ENCODE peak calls at places on chromosomes 4 and X, in four cellular contexts. T, E, V and W are unnamed samples.

GRCh38 chrX:85963736-85964135 is 83.6 kb downstream of the CHM start:
- DNase-seq in V (peak; percentile 35), E (no peak), T (peak; percentile 23), W (no peak)

GRCh38 chr4:61831987-61832386 is 631.9 kb downstream of the ADGRL3 start:
- DNase-seq in E (no peak), V (no peak), T (no peak), W (no peak)

GRCh38 chrX:9609987-9610386 is 145.1 kb downstream of the TBL1X start:
- DNase-seq in E (no peak), V (no peak), T (no peak), W (no peak)

GRCh38 chr4:100841911-100842310 is 324.1 kb upstream of the EMCN start:
- DNase-seq in T (no peak), E (no peak), V (no peak), W (no peak)

GRCh38 chrX:155216179-155216939 is at the start of gene VBP1:
- DNase-seq in V (peak; percentile 94), E (peak; percentile 71), T (peak; percentile 92), W (peak; percentile 71)

GRCh38 chrX:26915064-26915463 is 548.1 kb downstream of the PPP4R3C start:
- DNase-seq in E (peak; percentile 40), T (no peak), V (no peak), W (no peak)

GRCh38 chrX:136623400-136623799 is 24.6 kb upstream of the CD40LG start:
- DNase-seq in V (no peak), T (no peak), E (no peak), W (no peak)

GRCh38 chrX:9555354-9555753 is 90.5 kb downstream of the TBL1X start:
- DNase-seq in E (no peak), T (no peak), V (no peak), W (no peak)

GRCh38 chr4:60296381-60296780 is 903.7 kb upstream of the ADGRL3 start:
- DNase-seq in E (no peak), T (no peak), V (no peak), W (no peak)

GRCh38 chrX:139759637-139760036 is 51.7 kb upstream of the MCF2 start:
- DNase-seq in T (no peak), V (no peak), E (no peak), W (no peak)

GRCh38 chr4:119750771-119751170 is 122.2 kb upstream of the PDE5A start:
- DNase-seq in E (no peak), V (no peak), T (no peak), W (no peak)

GRCh38 chrX:23817979-23818336 is 35.0 kb downstream of the SAT1 start:
- DNase-seq in E (no peak), V (no peak), T (no peak), W (no peak)

GRCh38 chr4:170868191-170868590 is 778.4 kb upstream of the AADAT start:
- DNase-seq in T (no peak), E (peak; percentile 54), V (no peak), W (no peak)

GRCh38 chrX:67346667-67347066 is 197.2 kb upstream of the AR start:
- DNase-seq in E (no peak), T (no peak), V (no peak), W (no peak)

GRCh38 chr4:81136161-81136910 is 78.7 kb downstream of the PRKG2 start:
- DNase-seq in E (no peak), V (no peak), T (peak; percentile 85), W (no peak)

GRCh38 chr4:106395582-106395981 is 27.0 kb upstream of the GIMD1 start:
- DNase-seq in V (no peak), T (no peak), E (no peak), W (no peak)

GRCh38 chr4:37890501-37891220 is at the start of gene TBC1D1:
- DNase-seq in T (no peak), E (no peak), V (peak; percentile 77), W (peak; percentile 19)

GRCh38 chr4:77911091-77911490 is 48.5 kb downstream of the MRPL1 start:
- DNase-seq in T (no peak), E (no peak), V (no peak), W (no peak)

GRCh38 chr4:183789657-183790056 is 115.5 kb upstream of the STOX2 start:
- DNase-seq in E (no peak), V (no peak), T (no peak), W (no peak)

GRCh38 chrX:63719633-63720032 is 65.4 kb downstream of the ARHGEF9 start:
- DNase-seq in T (no peak), E (no peak), V (no peak), W (no peak)

GRCh38 chr4:8280158-8280875 is 10.8 kb downstream of the HTRA3 start:
- DNase-seq in V (no peak), T (no peak), E (no peak), W (no peak)

GRCh38 chr4:77852892-77853495 is 9.6 kb upstream of the MRPL1 start:
- DNase-seq in T (no peak), V (no peak), E (no peak), W (no peak)

GRCh38 chrX:70454441-70455365 is 10.1 kb downstream of the DLG3 start:
- DNase-seq in V (peak; percentile 58), T (no peak), E (peak; percentile 59), W (peak; percentile 88)

GRCh38 chr4:145623831-145624230 is 4.6 kb downstream of the MMAA start:
- DNase-seq in E (no peak), T (no peak), V (no peak), W (no peak)

GRCh38 chr4:43837171-43837570 is 611.4 kb downstream of the KCTD8 start:
- DNase-seq in V (no peak), T (no peak), E (no peak), W (no peak)

GRCh38 chrX:110965409-110965808 is 130.6 kb upstream of the PAK3 start:
- DNase-seq in E (no peak), V (no peak), T (no peak), W (no peak)

GRCh38 chr4:1749826-1750225 is 28.5 kb downstream of the TACC3 start:
- DNase-seq in E (no peak), T (no peak), V (no peak), W (no peak)

GRCh38 chr4:143382539-143382938 is 45.9 kb downstream of the GAB1 start:
- DNase-seq in E (no peak), V (no peak), T (no peak), W (no peak)

GRCh38 chr4:121789960-121790829 is 10.9 kb upstream of the EXOSC9 start:
- DNase-seq in V (no peak), T (no peak), E (peak; percentile 39), W (no peak)

GRCh38 chr4:176641237-176641636 is 151.5 kb downstream of the VEGFC start:
- DNase-seq in V (no peak), T (no peak), E (no peak), W (no peak)

GRCh38 chr4:112766422-112766821 is 129.5 kb downstream of the LARP7 start:
- DNase-seq in T (peak; percentile 4), V (no peak), E (no peak), W (no peak)

GRCh38 chr4:77701111-77701510 is 95.5 kb downstream of the CXCL13 start:
- DNase-seq in T (no peak), E (no peak), V (no peak), W (no peak)

GRCh38 chr4:153521995-153522799 is 56.0 kb downstream of the TMEM131L start:
- DNase-seq in E (no peak), V (no peak), T (no peak), W (no peak)

GRCh38 chrX:133961046-133961445 is 24.3 kb downstream of the GPC3 start:
- DNase-seq in T (no peak), E (no peak), V (no peak), W (no peak)

GRCh38 chr4:106258145-106259045 is 57.6 kb downstream of the TBCK start:
- DNase-seq in V (no peak), T (no peak), E (no peak), W (no peak)

GRCh38 chrX:96183843-96184242 is 500.8 kb upstream of the DIAPH2 start:
- DNase-seq in T (no peak), V (no peak), E (no peak), W (no peak)

GRCh38 chrX:87517571-87518141 is at the start of gene KLHL4:
- DNase-seq in V (peak; percentile 29), T (no peak), E (peak; percentile 33), W (peak; percentile 18)

DNA sequence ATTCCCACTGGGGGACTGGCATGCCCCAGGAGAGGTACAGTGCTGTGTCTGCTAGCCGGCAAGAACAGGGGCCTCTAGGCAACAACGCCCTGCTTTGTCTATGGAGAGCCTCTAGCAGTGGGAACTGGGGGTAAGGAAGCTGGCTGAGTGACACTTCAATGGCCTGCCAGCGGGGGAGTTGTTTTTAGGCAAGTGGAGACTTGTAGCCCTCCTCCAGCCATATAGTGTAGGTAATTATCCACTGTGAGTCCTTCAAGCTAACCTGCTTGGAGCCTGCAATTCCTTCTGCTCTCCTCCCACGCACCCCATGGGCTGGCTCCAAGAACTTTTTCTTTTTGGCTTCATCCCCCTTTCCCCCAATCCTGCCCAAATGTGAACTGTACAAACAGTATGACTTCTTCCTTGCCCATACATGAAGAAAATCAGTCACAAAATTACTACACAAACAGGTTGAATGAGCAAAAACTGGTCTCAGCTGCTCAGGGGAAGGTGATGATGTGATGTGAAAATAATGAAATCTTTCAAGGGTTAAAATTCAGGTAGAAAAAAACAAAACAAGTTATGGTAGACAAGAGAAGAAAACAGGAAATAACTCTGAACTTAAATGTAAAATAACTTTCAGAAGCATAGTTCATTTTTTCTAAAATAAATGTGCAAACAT is 33.1 kb downstream of the LEF1 start:
- DNase-seq in T (no peak), E (no peak), V (no peak), W (no peak)
- TF ChIP-seq CTCF in T (no peak), E (no peak), V (no peak), W (no peak)

GRCh38 chrX:39556056-39556455 is 541.7 kb downstream of the BCOR start:
- DNase-seq in E (no peak), V (no peak), T (no peak), W (no peak)
- TF ChIP-seq CTCF in E (no peak), V (no peak), T (no peak), W (no peak)

GRCh38 chr4:22676058-22676457 is 16.7 kb upstream of the GBA3 start:
- DNase-seq in V (no peak), E (no peak), T (no peak), W (no peak)
- TF ChIP-seq CTCF in V (no peak), E (no peak), T (no peak), W (no peak)

DNA sequence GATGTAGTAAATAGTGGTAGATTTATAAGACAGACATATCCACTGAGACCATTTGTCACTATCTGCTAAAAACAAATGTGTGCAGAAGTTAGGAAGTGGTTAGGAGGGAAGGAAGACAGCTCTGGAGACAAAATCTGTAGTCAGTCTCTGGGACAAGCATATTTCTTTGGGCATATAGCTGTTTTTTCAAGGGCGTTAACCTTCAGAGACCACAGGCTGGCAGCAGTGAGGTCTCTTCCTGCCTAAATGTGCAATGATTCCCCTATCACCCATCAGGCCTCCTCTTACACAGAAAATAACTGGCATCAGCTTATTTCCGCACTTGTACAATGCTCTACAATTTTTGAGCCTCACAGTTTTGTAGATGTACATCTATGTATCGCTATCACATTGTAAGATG is 6.5 kb downstream of the TMEM150C start:
- DNase-seq in V (no peak), E (no peak), T (no peak), W (no peak)
- TF ChIP-seq CTCF in V (no peak), E (peak; percentile 24), T (no peak), W (peak; percentile 15)

GRCh38 chr4:186240848-186241491 is 13.7 kb downstream of the KLKB1 start:
- DNase-seq in T (no peak), V (no peak), E (no peak), W (no peak)

GRCh38 chr4:186243331-186243730 is 16.0 kb downstream of the KLKB1 start:
- DNase-seq in T (no peak), E (no peak), V (no peak), W (no peak)

GRCh38 chr4:186241616-186242015 is 14.3 kb downstream of the KLKB1 start:
- DNase-seq in V (no peak), T (no peak), E (no peak), W (no peak)

GRCh38 chr4:186236126-186236525 is 8.8 kb downstream of the KLKB1 start:
- DNase-seq in V (no peak), E (no peak), T (no peak), W (no peak)

GRCh38 chr4:186240452-186240847 is 13.1 kb downstream of the KLKB1 start:
- DNase-seq in E (no peak), T (no peak), V (no peak), W (no peak)
- TF ChIP-seq CTCF in E (no peak), T (no peak), V (no peak), W (no peak)